ENCODE peak calls at places on chromosomes 11 and 22, in five cellular contexts. P is astrocyte of the spinal cord, I is endothelial cell, E is natural killer cell, S is HCT116. R is an unnamed sample.

GRCh38 chr11:100687630-100688395 is 725 bp downstream of the ARHGAP42 start:
- DNase-seq in E (peak; percentile 19), I (peak; percentile 66), P (peak; percentile 87), S (peak; percentile 75), R (no peak)

GRCh38 chr11:102581091-102581490 is 44.0 kb downstream of the MMP20 start:
- DNase-seq in S (no peak), I (no peak), P (no peak), E (no peak), R (no peak)

GRCh38 chr11:47565340-47566165 is at the start of gene PTPMT1:
- DNase-seq in I (peak; percentile 69), P (peak; percentile 61), E (peak; percentile 60), S (peak; percentile 40), R (no peak)

GRCh38 chr11:64053699-64054098 is 18.0 kb downstream of the FLRT1 start:
- DNase-seq in I (no peak), E (no peak), S (no peak), P (no peak), R (no peak)

GRCh38 chr11:6576471-6577373 is 26.7 kb downstream of the RRP8 start:
- DNase-seq in I (no peak), E (no peak), P (peak; percentile 82), S (no peak), R (no peak)

GRCh38 chr11:17786824-17787525 is 52.4 kb downstream of the KCNC1 start:
- DNase-seq in P (peak; percentile 84), S (peak; percentile 57), E (no peak), I (no peak), R (no peak)

GRCh38 chr22:41915035-41915782 is at the start of gene SHISA8:
- DNase-seq in E (peak; percentile 38), P (peak; percentile 27), I (peak; percentile 64), S (no peak), R (no peak)

GRCh38 chr11:117743121-117743815 is 53.7 kb downstream of the DSCAML1 start:
- DNase-seq in P (no peak), E (no peak), I (no peak), S (no peak), R (peak; percentile 73)

GRCh38 chr11:35553021-35553420 is 27.6 kb upstream of the PAMR1 start:
- DNase-seq in I (no peak), E (no peak), P (no peak), S (no peak), R (no peak)

GRCh38 chr11:63510360-63511130 is 4.7 kb downstream of the LGALS12 start:
- DNase-seq in P (peak; percentile 72), S (no peak), I (no peak), E (no peak), R (no peak)

GRCh38 chr11:124942446-124943202 is 6.8 kb upstream of the HEPACAM start:
- DNase-seq in E (no peak), I (no peak), P (no peak), S (no peak), R (no peak)

GRCh38 chr11:1005913-1006312 is 30.6 kb downstream of the MUC6 start:
- DNase-seq in I (no peak), S (no peak), P (no peak), E (no peak), R (no peak)

GRCh38 chr11:96187779-96188624 is 155.0 kb downstream of the MAML2 start:
- DNase-seq in P (peak; percentile 92), I (no peak), S (no peak), E (no peak), R (no peak)

GRCh38 chr11:100777118-100777517 is 90.0 kb downstream of the ARHGAP42 start:
- DNase-seq in E (no peak), S (peak; percentile 93), I (no peak), P (peak; percentile 13), R (no peak)

GRCh38 chr11:114132944-114133394 is 73.5 kb downstream of the ZBTB16 start:
- DNase-seq in E (no peak), I (no peak), S (no peak), P (peak; percentile 85), R (no peak)

GRCh38 chr22:50602338-50602700 is 1.7 kb downstream of the MAPK8IP2 start:
- DNase-seq in P (no peak), I (no peak), S (no peak), E (no peak), R (no peak)

GRCh38 chr11:134337051-134337450 is 5.3 kb downstream of the GLB1L2 start:
- DNase-seq in P (no peak), I (no peak), S (no peak), E (no peak), R (no peak)

GRCh38 chr11:45176996-45177395 is 30.6 kb downstream of the PRDM11 start:
- DNase-seq in P (no peak), E (no peak), S (no peak), I (no peak), R (no peak)

GRCh38 chr11:67022961-67023956 is at the start of gene SYT12:
- DNase-seq in E (no peak), S (no peak), I (no peak), P (no peak), R (no peak)

GRCh38 chr11:124859171-124859570 is 6.1 kb upstream of the ROBO3 start:
- DNase-seq in I (no peak), P (no peak), S (no peak), E (no peak), R (no peak)

GRCh38 chr11:122486793-122487495 is 168.6 kb upstream of the UBASH3B start:
- DNase-seq in S (peak; percentile 6), I (peak; percentile 41), E (no peak), P (peak; percentile 5), R (no peak)

GRCh38 chr11:114208371-114208770 is 87.8 kb upstream of the NNMT start:
- DNase-seq in I (no peak), E (no peak), S (no peak), P (no peak), R (no peak)

GRCh38 chr11:69327741-69328191 is 33.8 kb downstream of the MYEOV start:
- DNase-seq in E (peak; percentile 10), I (no peak), S (no peak), P (no peak), R (no peak)

GRCh38 chr22:39596601-39597000 is 26.0 kb downstream of the CACNA1I start:
- DNase-seq in E (no peak), I (no peak), S (no peak), P (no peak), R (no peak)

DNA sequence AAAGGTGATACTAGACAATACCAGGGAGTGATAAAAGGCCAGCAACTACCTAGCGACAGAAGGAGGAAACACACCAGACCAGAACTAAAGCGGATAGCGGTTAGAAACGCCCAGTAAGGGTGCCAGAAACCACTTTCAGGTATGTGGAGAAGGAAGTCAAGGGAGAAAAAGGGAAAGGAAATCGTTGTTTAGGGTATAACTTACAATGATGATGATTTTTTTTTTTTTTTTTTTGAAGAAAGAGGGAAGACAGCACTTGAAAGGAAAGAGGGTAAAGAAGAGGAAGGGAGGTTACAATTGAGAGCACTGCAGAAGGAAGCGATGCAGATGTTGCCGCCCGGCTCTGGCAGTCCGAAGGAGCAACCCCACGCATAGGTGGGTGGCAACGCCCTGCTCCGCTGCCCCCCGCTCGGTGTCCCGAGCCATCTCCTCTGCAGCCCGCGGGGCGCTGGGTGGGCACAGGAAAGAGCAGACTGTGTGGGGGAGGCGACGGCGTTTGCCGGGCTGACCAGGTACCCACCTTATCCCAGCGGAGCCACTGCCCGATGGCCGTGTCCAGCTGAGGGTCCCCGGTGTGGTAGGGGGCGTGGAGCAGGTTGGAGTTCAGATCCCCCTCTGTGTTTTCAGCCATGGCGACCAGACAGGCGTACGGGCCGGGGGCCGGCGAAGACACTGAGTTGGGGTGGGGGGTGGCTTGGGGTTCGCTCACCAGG is 546 bp downstream of the PGM2L1 start:
- DNase-seq in S (peak; percentile 48), I (peak; percentile 23), E (peak; percentile 25), P (peak; percentile 68), R (no peak)
- TF ChIP-seq CTCF in S (no peak), I (no peak), E (no peak), P (peak; percentile 52), R (no peak)

GRCh38 chr11:31809543-31809856 is 1.6 kb downstream of the PAX6 start:
- DNase-seq in P (no peak), I (no peak), E (no peak), S (no peak), R (no peak)

GRCh38 chr11:31809857-31810778 is 1.0 kb downstream of the PAX6 start:
- DNase-seq in P (peak; percentile 62), I (peak; percentile 56), S (no peak), E (no peak), R (peak; percentile 43)

GRCh38 chr11:31812392-31813241 is 1.5 kb upstream of the PAX6 start:
- DNase-seq in S (no peak), P (peak; percentile 59), E (no peak), I (peak; percentile 26), R (peak; percentile 27)

GRCh38 chr11:31808721-31809542 is 2.2 kb downstream of the PAX6 start:
- DNase-seq in I (no peak), P (no peak), E (no peak), S (no peak), R (no peak)

DNA sequence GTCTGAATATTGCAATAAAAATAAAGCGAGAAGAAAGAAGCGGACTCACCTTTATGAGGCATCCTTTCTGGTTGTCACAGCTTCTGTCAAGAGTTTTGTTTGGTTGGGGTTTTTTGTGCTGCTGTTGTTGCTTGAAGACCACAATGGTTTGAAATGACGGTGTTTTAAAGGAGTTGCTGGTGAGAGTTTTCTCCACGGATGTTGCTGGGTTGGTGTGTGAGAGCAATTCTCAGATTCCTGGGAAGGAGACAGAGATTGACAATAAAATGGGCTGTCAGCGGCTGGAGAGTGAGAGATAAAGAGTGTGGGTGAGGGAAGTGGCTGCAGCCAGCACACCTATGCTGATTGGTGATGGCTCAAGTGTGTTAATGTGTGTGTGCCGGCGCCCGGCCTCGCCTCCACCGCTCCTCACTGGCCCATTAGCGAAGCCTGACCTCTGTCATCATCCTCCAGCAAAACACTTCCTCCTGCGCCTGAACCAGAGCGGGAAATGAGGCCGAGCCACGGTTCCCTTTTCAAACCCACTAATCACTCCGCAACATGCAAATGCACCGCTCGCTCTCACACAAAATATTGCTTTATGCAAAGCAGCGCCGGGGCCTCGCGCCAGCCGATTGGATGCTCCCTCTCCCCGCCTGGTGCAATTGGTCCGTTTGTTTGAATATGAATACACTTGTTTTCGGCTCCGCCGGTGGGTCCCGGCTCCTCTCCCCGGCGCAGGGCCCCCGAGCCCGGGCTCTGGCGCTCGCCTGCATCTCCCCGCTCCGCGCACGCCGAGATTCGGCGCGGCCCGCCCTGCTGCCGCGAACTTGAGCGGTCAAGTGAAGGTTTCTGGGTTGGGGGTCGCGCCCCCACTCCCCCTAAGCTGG is at the start of gene PAX6:
- DNase-seq in S (peak; percentile 21), P (peak; percentile 96), I (peak; percentile 57), E (no peak), R (peak; percentile 16)
- TF ChIP-seq CTCF in S (no peak), P (no peak), I (no peak), E (no peak), R (no peak)

GRCh38 chr11:108593214-108593909 is at the start of gene EXPH5:
- DNase-seq in E (peak; percentile 53), S (peak; percentile 99), I (peak; percentile 69), P (peak; percentile 63), R (peak; percentile 61)
- TF ChIP-seq CTCF in E (no peak), S (no peak), I (no peak), P (peak; percentile 2), R (no peak)

DNA sequence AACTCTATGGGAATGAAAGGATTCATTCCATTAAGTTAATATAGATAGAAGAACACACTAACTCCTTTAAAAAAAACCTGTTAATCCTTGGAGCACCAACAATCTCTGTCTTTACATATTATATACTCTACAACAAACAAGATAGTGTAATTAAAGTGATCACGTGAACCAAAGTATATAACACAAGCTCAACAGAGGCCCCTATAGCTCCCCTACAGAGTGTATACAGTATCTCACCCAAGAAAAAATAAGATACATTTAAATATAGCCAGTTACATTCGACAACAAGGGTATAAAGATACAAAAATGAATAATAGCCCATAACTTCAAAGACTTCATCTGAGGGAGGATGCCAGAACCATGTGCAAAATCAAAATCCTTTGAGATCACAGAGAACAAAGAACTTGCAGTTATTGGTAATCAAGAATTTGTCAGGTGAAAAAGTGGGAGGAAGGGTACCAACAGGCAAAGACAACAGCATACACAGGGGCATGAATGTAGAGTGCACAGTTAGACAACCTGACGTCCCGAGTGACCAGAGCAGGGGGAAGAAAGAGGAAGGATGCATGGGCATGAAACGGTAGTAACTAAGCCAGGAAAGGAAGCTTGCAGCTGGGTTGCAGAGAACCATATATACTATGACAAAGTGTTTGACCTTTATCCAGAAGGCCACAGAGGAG is 4.7 kb downstream of the FCHSD2 start:
- DNase-seq in E (no peak), S (no peak), I (no peak), P (no peak), R (no peak)
- TF ChIP-seq CTCF in E (no peak), S (no peak), I (no peak), P (no peak), R (no peak)

R was measured in D721Med.